ENCODE peak calls at places on chromosomes 3 and 15, in ten cellular contexts. Y is B cell, T is nephron progenitor cell, M is tibial nerve, Z is right atrium auricular region, S is fibroblast of the aortic adventitia, V is AG04449, L is transverse colon, G is endodermal cell, E is kidney. A is an unnamed sample.

GRCh38 chr15:91566116-91566515 is 287.4 kb upstream of the SLCO3A1 start:
- DNase-seq in Y (no peak), T (no peak), M (no peak), Z (no peak), S (no peak), V (no peak), L (no peak), G (no peak), E (no peak), A (no peak)

GRCh38 chr3:63607716-63608115 is 44.8 kb upstream of the SNTN start:
- DNase-seq in Y (no peak), T (no peak), M (no peak), Z (no peak), S (no peak), V (no peak), L (no peak), G (no peak), E (no peak), A (no peak)

GRCh38 chr3:100089802-100090668 is 24.3 kb downstream of the FILIP1L start:
- DNase-seq in Y (no peak), T (no peak), M (no peak), Z (no peak), S (peak), V (no peak), L (no peak), G (peak), E (no peak), A (no peak)

GRCh38 chr3:144864646-144865045 is 893.0 kb downstream of the DIPK2A start:
- DNase-seq in Y (no peak), T (no peak), M (no peak), Z (no peak), S (no peak), V (no peak), L (no peak), G (no peak), E (no peak), A (no peak)

GRCh38 chr15:101143321-101143720 is 108.5 kb downstream of the CHSY1 start:
- DNase-seq in Y (no peak), T (no peak), M (no peak), Z (no peak), S (no peak), V (no peak), L (no peak), G (no peak), E (no peak), A (no peak)

GRCh38 chr3:129934234-129935123 is 40.0 kb upstream of the TRH start:
- DNase-seq in Y (peak), T (peak), M (no peak), Z (no peak), S (peak), V (no peak), L (no peak), G (peak), E (no peak), A (no peak)

GRCh38 chr3:124760601-124761000 is 30.3 kb downstream of the UMPS start:
- DNase-seq in Y (no peak), T (no peak), M (no peak), Z (no peak), S (peak), V (peak), L (no peak), G (no peak), E (no peak), A (no peak)

GRCh38 chr15:70141376-70142071 is 43.8 kb upstream of the TLE3 start:
- DNase-seq in Y (peak), T (no peak), M (no peak), Z (no peak), S (no peak), V (no peak), L (no peak), G (no peak), E (no peak), A (no peak)

GRCh38 chr3:53816430-53816829 is 29.8 kb downstream of the CHDH start:
- DNase-seq in Y (no peak), T (no peak), M (no peak), Z (no peak), S (no peak), V (no peak), L (no peak), G (no peak), E (no peak), A (peak)

GRCh38 chr15:41501961-41502786 is 8.5 kb downstream of the ITPKA start:
- DNase-seq in Y (peak), T (peak), M (no peak), Z (no peak), S (no peak), V (no peak), L (no peak), G (peak), E (no peak), A (no peak)

GRCh38 chr3:25863011-25863415 is 73.1 kb downstream of the OXSM start:
- DNase-seq in Y (no peak), T (no peak), M (no peak), Z (no peak), S (no peak), V (no peak), L (no peak), G (no peak), E (no peak), A (no peak)

GRCh38 chr3:24493951-24494615 is 567 bp downstream of the THRB start:
- DNase-seq in Y (peak), T (peak), M (peak), Z (peak), S (peak), V (no peak), L (peak), G (peak), E (peak), A (peak)

GRCh38 chr3:182738583-182739514 is 54.5 kb upstream of the ATP11B start:
- DNase-seq in Y (no peak), T (no peak), M (no peak), Z (peak), S (no peak), V (no peak), L (peak), G (no peak), E (no peak), A (no peak)

GRCh38 chr3:104906001-104906639 is 460.6 kb upstream of the ALCAM start:
- DNase-seq in Y (no peak), T (no peak), M (no peak), Z (no peak), S (no peak), V (no peak), L (no peak), G (no peak), E (no peak), A (no peak)

GRCh38 chr3:114455432-114455831 is 161.6 kb downstream of the TIGIT start:
- DNase-seq in Y (no peak), T (no peak), M (no peak), Z (no peak), S (no peak), V (no peak), L (no peak), G (no peak), E (no peak), A (no peak)

GRCh38 chr3:114456742-114457141 is 162.9 kb downstream of the TIGIT start:
- DNase-seq in Y (peak), T (no peak), M (no peak), Z (no peak), S (no peak), V (no peak), L (no peak), G (no peak), E (no peak), A (no peak)

GRCh38 chr3:114464548-114464947 is 170.7 kb downstream of the TIGIT start:
- DNase-seq in Y (no peak), T (no peak), M (no peak), Z (no peak), S (no peak), V (no peak), L (no peak), G (no peak), E (no peak), A (no peak)

GRCh38 chr3:114462750-114463149 is 168.9 kb downstream of the TIGIT start:
- DNase-seq in Y (no peak), T (no peak), M (no peak), Z (no peak), S (no peak), V (no peak), L (no peak), G (no peak), E (no peak), A (no peak)

DNA sequence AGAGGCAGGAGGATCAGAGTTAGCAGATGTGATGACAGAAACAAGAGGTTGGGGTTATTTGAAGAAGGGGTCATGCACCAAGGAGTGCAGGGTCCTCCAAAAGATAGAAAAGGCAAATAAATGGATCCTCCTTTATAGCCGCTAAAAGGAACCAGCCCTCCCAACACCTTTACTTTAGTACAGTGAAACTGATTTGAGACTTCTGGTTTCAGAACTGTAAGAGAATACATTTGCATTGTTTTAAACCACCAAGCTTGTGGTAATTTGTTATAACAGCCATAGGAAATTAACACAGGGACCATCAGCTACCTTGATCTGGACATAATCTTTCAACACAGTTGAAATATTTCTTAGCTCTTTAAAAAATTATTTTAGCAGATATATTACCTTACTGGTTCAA is 166.6 kb downstream of the TIGIT start:
- DNase-seq in Y (no peak), T (no peak), M (no peak), Z (no peak), S (no peak), V (no peak), L (no peak), G (no peak), E (no peak), A (no peak)
- TF ChIP-seq CTCF in Y (no peak), T (no peak), M (no peak), Z (no peak), S (no peak), V (no peak), L (no peak), G (no peak), E (no peak), A (no peak)

GRCh38 chr3:177084616-177085015 is 112.7 kb downstream of the TBL1XR1 start:
- DNase-seq in Y (no peak), T (no peak), M (no peak), Z (no peak), S (no peak), V (no peak), L (no peak), G (no peak), E (no peak), A (no peak)
- TF ChIP-seq CTCF in Y (no peak), T (no peak), M (no peak), Z (no peak), S (no peak), V (no peak), L (no peak), G (no peak), E (no peak), A (no peak)

GRCh38 chr3:134952372-134952771 is 157.3 kb downstream of the EPHB1 start:
- DNase-seq in Y (no peak), T (no peak), M (no peak), Z (no peak), S (no peak), V (no peak), L (no peak), G (no peak), E (no peak), A (no peak)

GRCh38 chr3:134955874-134956273 is 160.8 kb downstream of the EPHB1 start:
- DNase-seq in Y (no peak), T (no peak), M (no peak), Z (no peak), S (no peak), V (no peak), L (no peak), G (no peak), E (no peak), A (no peak)

GRCh38 chr3:134956395-134956794 is 161.3 kb downstream of the EPHB1 start:
- DNase-seq in Y (no peak), T (no peak), M (no peak), Z (no peak), S (no peak), V (no peak), L (no peak), G (no peak), E (no peak), A (no peak)

GRCh38 chr3:134959516-134959915 is 164.5 kb downstream of the EPHB1 start:
- DNase-seq in Y (no peak), T (no peak), M (no peak), Z (no peak), S (no peak), V (no peak), L (no peak), G (peak), E (no peak), A (no peak)

GRCh38 chr3:134956844-134957243 is 161.8 kb downstream of the EPHB1 start:
- DNase-seq in Y (no peak), T (no peak), M (no peak), Z (no peak), S (no peak), V (no peak), L (no peak), G (peak), E (no peak), A (no peak)
- TF ChIP-seq CTCF in Y (no peak), T (no peak), M (no peak), Z (no peak), S (no peak), V (no peak), L (no peak), G (no peak), E (no peak), A (no peak)

DNA sequence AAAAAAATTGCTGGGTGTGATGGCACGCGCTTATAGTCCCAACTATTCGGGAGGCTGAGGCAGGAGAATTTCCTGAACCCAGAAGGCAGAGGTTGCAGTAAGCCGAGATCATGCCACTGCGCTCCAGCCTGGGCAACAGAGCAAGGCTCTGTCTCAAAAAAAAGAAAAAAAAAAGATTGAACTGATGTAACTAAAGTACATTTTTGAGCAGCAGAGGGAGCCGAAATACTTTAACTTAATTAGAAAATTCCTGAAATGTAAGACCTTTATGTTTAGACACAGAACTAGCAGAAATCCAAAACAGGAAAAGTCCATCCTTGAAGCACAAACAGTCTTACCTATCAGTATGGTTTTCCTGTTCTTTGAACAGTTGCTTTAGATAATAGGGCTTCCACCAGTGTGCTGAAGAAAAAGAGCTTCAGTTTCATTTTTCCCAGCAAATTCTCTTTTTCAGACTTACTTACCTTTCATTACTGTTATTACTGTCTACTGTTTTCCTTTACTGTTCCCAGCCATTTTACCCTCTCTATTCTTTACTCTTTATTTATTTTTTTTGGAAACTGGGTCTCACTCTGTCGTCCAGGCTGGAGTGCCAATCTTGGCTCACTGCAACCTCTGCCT is 33.4 kb upstream of the ZNF609 start:
- DNase-seq in Y (peak), T (no peak), M (no peak), Z (no peak), S (peak), V (no peak), L (no peak), G (no peak), E (no peak), A (no peak)
- TF ChIP-seq CTCF in Y (no peak), T (no peak), M (no peak), Z (no peak), S (peak), V (no peak), L (peak), G (peak), E (peak), A (peak)

GRCh38 chr15:48914717-48915116 is 36.8 kb downstream of the EID1 start:
- DNase-seq in Y (no peak), T (no peak), M (no peak), Z (no peak), S (no peak), V (no peak), L (no peak), G (no peak), E (no peak), A (no peak)
- TF ChIP-seq CTCF in Y (no peak), T (no peak), M (no peak), Z (no peak), S (no peak), V (no peak), L (no peak), G (peak), E (no peak), A (no peak)

DNA sequence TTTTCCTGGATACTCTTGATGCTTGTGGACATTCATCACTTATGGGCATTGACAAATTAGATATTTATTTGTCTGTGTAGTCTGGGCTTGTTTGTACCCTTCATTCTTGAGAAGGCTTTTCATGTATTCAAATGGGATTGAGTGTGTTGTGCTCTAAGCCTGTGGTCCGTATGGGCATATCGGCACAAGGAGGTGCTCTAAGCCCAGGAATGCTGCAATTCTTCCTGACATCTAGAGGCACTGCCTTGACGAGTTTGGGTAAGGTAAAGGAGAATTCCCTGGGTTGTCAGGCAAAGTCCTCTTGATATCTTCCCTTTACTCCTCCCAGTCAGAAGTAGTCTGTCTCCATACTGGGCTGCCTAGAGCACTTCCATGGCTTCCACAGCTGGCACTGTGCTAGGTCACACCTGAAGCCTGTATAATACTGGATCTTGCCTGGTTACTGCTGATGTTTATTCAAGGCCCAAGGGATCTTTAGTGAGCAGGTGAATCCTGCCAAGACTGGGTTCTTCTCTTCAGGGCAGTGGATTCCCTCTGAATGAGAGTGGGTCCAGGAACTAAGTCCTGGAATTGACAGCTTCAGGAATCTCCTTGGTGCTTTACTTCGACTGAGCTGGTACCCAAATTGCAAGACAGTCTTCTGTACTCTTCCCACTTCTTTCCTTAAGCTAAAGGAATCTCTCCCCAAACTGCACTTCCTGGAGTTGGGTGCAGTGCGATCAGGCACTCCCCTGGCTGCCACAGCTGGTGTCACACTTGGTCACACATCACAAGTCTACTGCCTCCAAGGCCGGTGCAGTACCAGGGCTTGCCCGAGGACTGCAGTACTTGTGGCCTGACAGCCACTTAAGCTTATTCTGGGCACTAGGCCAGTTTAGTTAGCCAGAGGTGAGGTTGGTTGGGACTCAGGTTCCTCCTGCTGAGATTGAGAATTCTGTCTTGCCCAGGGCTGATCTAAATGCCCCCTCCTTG is 46.0 kb downstream of the GALK2 start:
- DNase-seq in Y (peak), T (no peak), M (no peak), Z (no peak), S (no peak), V (no peak), L (peak), G (peak), E (peak), A (no peak)
- TF ChIP-seq CTCF in Y (no peak), T (no peak), M (no peak), Z (no peak), S (no peak), V (no peak), L (no peak), G (peak), E (peak), A (no peak)

GRCh38 chr3:134753999-134754742 is 40.9 kb upstream of the EPHB1 start:
- DNase-seq in Y (no peak), T (no peak), M (no peak), Z (no peak), S (peak), V (no peak), L (no peak), G (peak), E (no peak), A (peak)
- TF ChIP-seq CTCF in Y (no peak), T (no peak), M (no peak), Z (no peak), S (peak), V (no peak), L (no peak), G (peak), E (no peak), A (no peak)

GRCh38 chr15:79635149-79635771 is 203.1 kb downstream of the MINAR1 start:
- DNase-seq in Y (no peak), T (no peak), M (no peak), Z (no peak), S (no peak), V (no peak), L (no peak), G (peak), E (no peak), A (no peak)

GRCh38 chr15:79635897-79636596 is 203.9 kb downstream of the MINAR1 start:
- DNase-seq in Y (no peak), T (no peak), M (no peak), Z (no peak), S (no peak), V (no peak), L (no peak), G (peak), E (no peak), A (no peak)

GRCh38 chr15:79629687-79630086 is 197.6 kb downstream of the MINAR1 start:
- DNase-seq in Y (no peak), T (no peak), M (no peak), Z (no peak), S (peak), V (no peak), L (no peak), G (no peak), E (peak), A (no peak)

DNA sequence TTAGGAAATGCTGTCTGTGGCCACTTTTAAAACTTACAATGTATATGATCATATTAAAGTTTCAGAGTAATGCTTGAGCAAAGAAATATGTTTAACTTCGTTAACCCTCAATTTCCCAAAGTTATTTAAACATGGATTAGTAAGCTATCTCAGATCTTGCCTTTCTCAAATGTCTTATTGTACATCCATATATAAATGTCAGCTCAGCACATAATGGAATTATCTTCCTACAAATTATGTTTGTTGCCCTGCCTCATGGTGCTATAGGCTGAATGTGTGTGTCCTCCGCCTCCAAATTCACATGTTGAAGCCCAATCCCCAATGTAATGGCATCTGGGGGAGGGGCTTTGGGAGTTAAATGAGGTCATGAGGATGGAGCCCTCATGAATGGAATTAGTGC is 200.3 kb downstream of the MINAR1 start:
- DNase-seq in Y (no peak), T (no peak), M (no peak), Z (no peak), S (no peak), V (no peak), L (no peak), G (no peak), E (no peak), A (no peak)
- TF ChIP-seq CTCF in Y (no peak), T (no peak), M (no peak), Z (no peak), S (no peak), V (no peak), L (no peak), G (no peak), E (no peak), A (no peak)

GRCh38 chr15:57751177-57751800 is 44.8 kb downstream of the POLR2M start:
- DNase-seq in Y (no peak), T (no peak), M (no peak), Z (no peak), S (peak), V (no peak), L (no peak), G (peak), E (no peak), A (no peak)
- TF ChIP-seq CTCF in Y (no peak), T (peak), M (peak), Z (peak), S (peak), V (peak), L (peak), G (peak), E (peak), A (peak)